ENCODE peak calls at places on chromosome 3, in five cellular contexts. Q is EH; K is CD4-positive, alpha-beta T cell; Z is HCEC 1CT; O is NT2/D1. T is an unnamed sample.

GRCh38 chr3:45153658-45154437 is 7.7 kb upstream of the CDCP1 start:
- DNase-seq in O (no peak), K (no peak), Z (peak), Q (peak), T (no peak)

GRCh38 chr3:150349314-150350097 is 58.6 kb upstream of the TSC22D2 start:
- DNase-seq in O (no peak), Z (no peak), Q (peak), K (no peak), T (peak)

GRCh38 chr3:176352716-176353334 is 844.5 kb downstream of the TBL1XR1 start:
- DNase-seq in Q (peak), O (no peak), K (no peak), Z (peak), T (no peak)

GRCh38 chr3:29937185-29937584 is 656.3 kb downstream of the RBMS3 start:
- DNase-seq in K (no peak), Z (peak), O (no peak), Q (peak), T (no peak)

GRCh38 chr3:71066356-71066755 is 517.2 kb downstream of the FOXP1 start:
- DNase-seq in O (no peak), K (no peak), Z (no peak), Q (no peak), T (no peak)

GRCh38 chr3:105533955-105534354 is 167.2 kb downstream of the ALCAM start:
- DNase-seq in O (no peak), K (no peak), Z (no peak), Q (peak), T (no peak)

GRCh38 chr3:32226875-32227500 is 11.5 kb upstream of the CMTM8 start:
- DNase-seq in Q (peak), Z (peak), O (no peak), K (no peak), T (no peak)

GRCh38 chr3:171192176-171192854 is 165.8 kb upstream of the SLC2A2 start:
- DNase-seq in K (no peak), Z (peak), Q (peak), O (no peak), T (no peak)

GRCh38 chr3:13546667-13547171 is 2.2 kb upstream of the FBLN2 start:
- DNase-seq in O (peak), K (no peak), Z (no peak), Q (peak), T (peak)

GRCh38 chr3:112894258-112894657 is 47.6 kb upstream of the CD200R1L start:
- DNase-seq in K (no peak), Z (peak), Q (peak), O (peak), T (peak)

GRCh38 chr3:58051196-58051595 is 43.0 kb downstream of the FLNB start:
- DNase-seq in O (no peak), Z (peak), K (no peak), Q (peak), T (no peak)

T was measured in endodermal cell.